ENCODE peak calls at places on chromosomes 2 and 18, in four cellular contexts. C, S, D and R are unnamed samples.

GRCh38 chr18:57909620-57910019 is 106.5 kb upstream of the ATP8B1 start:
- DNase-seq in C (no peak), D (no peak), S (no peak), R (no peak)

GRCh38 chr2:171747371-171747770 is 60.1 kb downstream of the DYNC1I2 start:
- DNase-seq in C (no peak), S (no peak), D (no peak), R (no peak)

GRCh38 chr2:137493261-137493660 is 471.0 kb upstream of the HNMT start:
- DNase-seq in C (no peak), D (no peak), S (no peak), R (no peak)

GRCh38 chr2:21103274-21103891 is 20.4 kb upstream of the TDRD15 start:
- DNase-seq in C (no peak), S (no peak), D (no peak), R (no peak)

GRCh38 chr2:105399207-105399861 is 483 bp upstream of the FHL2 start:
- DNase-seq in C (peak), D (peak), S (no peak), R (peak)

GRCh38 chr2:162706770-162707169 is 131.8 kb downstream of the KCNH7 start:
- DNase-seq in C (no peak), D (no peak), S (no peak), R (no peak)

GRCh38 chr2:85655961-85656403 is 12.0 kb downstream of the SFTPB start:
- DNase-seq in D (no peak), C (no peak), S (peak), R (no peak)

GRCh38 chr2:157336137-157336721 is 10.6 kb upstream of the ERMN start:
- DNase-seq in C (peak), D (peak), S (peak), R (peak)

GRCh38 chr18:5478261-5478660 is 65.5 kb downstream of the EPB41L3 start:
- DNase-seq in C (no peak), D (no peak), S (no peak), R (no peak)

GRCh38 chr2:188765522-188765921 is 208.7 kb upstream of the COL3A1 start:
- DNase-seq in C (peak), S (peak), D (no peak), R (no peak)

GRCh38 chr2:1738646-1739302 is 5.5 kb downstream of the PXDN start:
- DNase-seq in S (no peak), D (no peak), C (no peak), R (no peak)

GRCh38 chr2:162155093-162155492 is 3.0 kb upstream of the GCG start:
- DNase-seq in S (no peak), D (no peak), C (no peak), R (no peak)

GRCh38 chr2:169260246-169260645 is 102.1 kb downstream of the LRP2 start:
- DNase-seq in D (peak), S (no peak), C (peak), R (peak)

GRCh38 chr2:40859617-40860016 is 407.7 kb upstream of the SLC8A1 start:
- DNase-seq in S (no peak), D (no peak), C (peak), R (peak)

GRCh38 chr2:158722266-158723105 is 72.6 kb upstream of the DAPL1 start:
- DNase-seq in D (no peak), C (no peak), S (no peak), R (no peak)

GRCh38 chr2:11305338-11305737 is 39.1 kb downstream of the ROCK2 start:
- DNase-seq in D (no peak), S (peak), C (no peak), R (no peak)

GRCh38 chr2:348517-348916 is 60.6 kb upstream of the ALKAL2 start:
- DNase-seq in S (no peak), C (no peak), D (no peak), R (no peak)

GRCh38 chr2:232085179-232085578 is 123.7 kb downstream of the DIS3L2 start:
- DNase-seq in C (no peak), S (no peak), D (no peak), R (no peak)

GRCh38 chr2:190603374-190603773 is 45.5 kb upstream of the NAB1 start:
- DNase-seq in D (no peak), C (no peak), S (no peak), R (no peak)

GRCh38 chr2:29990112-29990511 is 68.7 kb upstream of the ALK start:
- DNase-seq in C (peak), D (no peak), S (no peak), R (no peak)

GRCh38 chr2:127164761-127165538 is 55.1 kb downstream of the CYP27C1 start:
- DNase-seq in S (no peak), C (no peak), D (no peak), R (no peak)

GRCh38 chr2:219230201-219230540 is 565 bp downstream of the ANKZF1 start:
- DNase-seq in D (peak), S (peak), C (peak), R (peak)

GRCh38 chr18:67935638-67936037 is 419.1 kb upstream of the DSEL start:
- DNase-seq in S (no peak), D (no peak), C (no peak), R (no peak)

GRCh38 chr2:1886405-1886992 is 142.2 kb upstream of the PXDN start:
- DNase-seq in C (peak), D (peak), S (peak), R (peak)

GRCh38 chr2:105400138-105400540 is 1.3 kb upstream of the FHL2 start:
- DNase-seq in C (no peak), D (no peak), S (no peak), R (no peak)

GRCh38 chr2:62768615-62769014 is 63.1 kb downstream of the EHBP1 start:
- DNase-seq in S (peak), C (no peak), D (no peak), R (no peak)

GRCh38 chr2:48120112-48120511 is 213.8 kb upstream of the FBXO11 start:
- DNase-seq in S (no peak), C (no peak), D (no peak), R (no peak)

GRCh38 chr2:177433402-177433801 is 40.8 kb downstream of the AGPS start:
- DNase-seq in D (no peak), C (no peak), S (no peak), R (no peak)

GRCh38 chr2:206990335-206990734 is 51.0 kb downstream of the CPO start:
- DNase-seq in C (no peak), S (peak), D (no peak), R (no peak)

GRCh38 chr2:237393523-237393922 is 20.4 kb downstream of the COL6A3 start:
- DNase-seq in C (no peak), D (no peak), S (peak), R (no peak)

GRCh38 chr2:241545113-241545512 is 13.4 kb upstream of the BOK start:
- DNase-seq in D (no peak), S (peak), C (no peak), R (no peak)

GRCh38 chr18:74276609-74277008 is 15.2 kb downstream of the CYB5A start:
- DNase-seq in D (no peak), C (no peak), S (no peak), R (no peak)

GRCh38 chr2:234026693-234027254 is 23.7 kb upstream of the SPP2 start:
- DNase-seq in S (no peak), D (no peak), C (no peak), R (no peak)
- H4K5ac ChIP-seq in S (no peak), D (no peak), C (no peak), R (no peak)

GRCh38 chr2:120401275-120402069 is 55.5 kb downstream of the INHBB start:
- DNase-seq in S (no peak), D (peak), C (no peak), R (peak)
- H2BK15ac ChIP-seq in S (no peak), D (no peak), C (no peak), R (no peak)

DNA sequence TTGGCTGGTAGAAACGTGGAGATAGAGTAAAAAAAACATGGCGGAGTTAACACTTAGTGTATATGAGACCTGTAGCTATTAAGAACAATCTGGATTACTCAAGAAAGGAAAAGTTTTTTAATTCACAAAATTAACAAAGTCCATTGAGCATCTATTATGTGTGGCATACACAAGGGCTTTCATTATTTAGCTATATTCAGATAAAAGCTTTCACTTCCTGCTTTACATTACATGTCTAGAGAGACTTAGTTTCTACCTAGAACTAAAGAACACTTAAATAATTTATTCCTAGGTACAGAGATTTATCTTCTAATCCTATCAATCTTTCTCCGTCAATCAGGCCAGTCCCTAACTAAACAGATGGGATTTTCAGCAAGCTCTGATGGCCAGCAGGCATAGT is 196.0 kb upstream of the SLC39A10 start:
- DNase-seq in D (no peak), S (no peak), C (no peak), R (no peak)
- H4K5ac ChIP-seq in D (no peak), S (no peak), C (no peak), R (no peak)

GRCh38 chr2:43068730-43069517 is 157.5 kb downstream of the ZFP36L2 start:
- DNase-seq in C (no peak), S (no peak), D (no peak), R (no peak)

GRCh38 chr2:43067254-43068052 is 159.0 kb downstream of the ZFP36L2 start:
- DNase-seq in D (no peak), S (no peak), C (no peak), R (no peak)

GRCh38 chr2:43070039-43070438 is 156.4 kb downstream of the ZFP36L2 start:
- DNase-seq in S (no peak), C (no peak), D (no peak), R (no peak)

GRCh38 chr2:43065871-43066270 is 160.5 kb downstream of the ZFP36L2 start:
- DNase-seq in D (no peak), S (no peak), C (no peak), R (no peak)

DNA sequence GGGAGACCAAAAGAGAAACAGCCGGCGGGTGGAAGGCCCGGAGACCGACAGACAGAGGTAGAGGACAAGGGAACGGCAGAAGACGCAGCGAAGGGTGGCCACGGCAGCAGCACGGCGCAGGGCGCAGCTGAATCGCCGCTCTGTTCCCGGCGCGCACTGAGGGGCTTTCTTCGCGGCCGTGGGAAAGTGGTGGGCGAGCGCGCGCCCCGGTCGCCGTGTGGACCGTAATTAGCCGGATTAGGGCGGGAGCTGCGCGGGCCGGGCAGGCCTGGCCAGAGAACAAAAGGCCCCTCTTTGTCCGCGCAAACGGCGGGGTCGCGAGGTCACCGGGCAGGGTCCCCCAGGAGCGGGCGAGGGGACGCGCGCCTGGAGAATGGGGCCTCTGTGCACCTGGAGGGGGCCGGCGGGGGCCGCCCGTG is 158.3 kb downstream of the ZFP36L2 start:
- DNase-seq in S (no peak), C (no peak), D (peak), R (peak)
- H2BK15ac ChIP-seq in S (no peak), C (no peak), D (no peak), R (no peak)

GRCh38 chr2:74526649-74527230 is 709 bp upstream of the DQX1 start:
- DNase-seq in S (no peak), D (no peak), C (no peak), R (no peak)

GRCh38 chr2:74525717-74526648 is at the start of gene DQX1:
- DNase-seq in D (peak), S (peak), C (peak), R (peak)

GRCh38 chr2:74524005-74524404 is 2.0 kb downstream of the DQX1 start:
- DNase-seq in S (no peak), D (no peak), C (no peak), R (no peak)

GRCh38 chr2:74524955-74525716 is 895 bp downstream of the DQX1 start:
- DNase-seq in S (no peak), D (no peak), C (no peak), R (no peak)

GRCh38 chr2:74522516-74522915 is 3.5 kb downstream of the DQX1 start:
- DNase-seq in S (no peak), D (no peak), C (no peak), R (no peak)
- H4K5ac ChIP-seq in S (no peak), D (no peak), C (no peak), R (no peak)

GRCh38 chr2:28320009-28320365 is 72.7 kb upstream of the FOSL2 start:
- DNase-seq in D (no peak), S (no peak), C (no peak), R (no peak)

GRCh38 chr2:28317390-28317789 is 75.3 kb upstream of the FOSL2 start:
- DNase-seq in C (no peak), D (no peak), S (no peak), R (no peak)

GRCh38 chr2:28318023-28318422 is 74.6 kb upstream of the FOSL2 start:
- DNase-seq in S (no peak), D (no peak), C (no peak), R (no peak)

GRCh38 chr2:28319118-28320008 is 73.3 kb upstream of the FOSL2 start:
- DNase-seq in C (no peak), D (no peak), S (no peak), R (no peak)

GRCh38 chr2:28318462-28319117 is 74.1 kb upstream of the FOSL2 start:
- DNase-seq in C (no peak), D (no peak), S (no peak), R (no peak)
- H2BK15ac ChIP-seq in C (no peak), D (no peak), S (no peak), R (no peak)

DNA sequence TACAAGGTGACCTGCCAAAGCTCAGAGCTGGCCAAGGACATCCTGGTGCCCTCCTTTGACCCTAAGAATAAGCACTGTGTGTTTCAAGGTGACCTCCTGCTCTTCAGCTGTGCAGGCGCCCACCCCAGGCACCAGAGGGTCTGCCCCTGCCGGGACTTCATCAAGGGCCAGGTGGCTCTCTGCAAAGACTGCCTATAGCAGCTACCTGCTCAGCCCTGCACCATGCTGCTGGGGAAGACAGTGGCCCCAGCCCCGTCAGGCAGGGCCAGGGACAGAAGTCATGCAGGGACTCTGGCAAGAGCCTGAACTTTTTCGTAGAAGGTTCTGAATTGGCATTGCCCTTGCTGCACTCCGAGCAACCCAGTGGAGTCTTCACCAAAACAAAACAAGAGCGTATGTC is 194.8 kb downstream of the MGAT5 start:
- DNase-seq in D (no peak), S (no peak), C (no peak), R (no peak)
- H4K5ac ChIP-seq in D (no peak), S (no peak), C (no peak), R (no peak)

GRCh38 chr2:47082976-47083375 is 72.1 kb downstream of the STPG4 start:
- DNase-seq in S (no peak), C (no peak), D (no peak), R (no peak)

GRCh38 chr2:47083886-47084682 is 71.0 kb downstream of the STPG4 start:
- DNase-seq in D (no peak), S (no peak), C (no peak), R (no peak)

GRCh38 chr2:47086054-47086471 is 69.0 kb downstream of the STPG4 start:
- DNase-seq in D (no peak), S (no peak), C (no peak), R (no peak)

GRCh38 chr2:47080888-47081301 is 74.2 kb downstream of the STPG4 start:
- DNase-seq in D (no peak), S (no peak), C (no peak), R (no peak)

GRCh38 chr2:47083485-47083884 is 71.6 kb downstream of the STPG4 start:
- DNase-seq in D (no peak), C (no peak), S (no peak), R (no peak)
- H2BK15ac ChIP-seq in D (no peak), C (no peak), S (no peak), R (no peak)